ENCODE peak calls at places on chromosomes 16 and 17, in eight cellular contexts. Q is stomach, G is left ventricle myocardium inferior, N is H9, U is AG04450, C is uterus, B is heart left ventricle, W is PC-9. H is an unnamed sample.

GRCh38 chr17:45768000-45768399 is 16.1 kb upstream of the CRHR1 start:
- DNase-seq in Q (no peak), G (no peak), N (peak; percentile 83), U (no peak), C (no peak), B (no peak), W (no peak), H (no peak)

GRCh38 chr16:30368792-30369090 is 1.6 kb downstream of the TBC1D10B start:
- DNase-seq in Q (no peak), G (no peak), N (no peak), U (no peak), C (no peak), B (no peak), W (no peak), H (no peak)

GRCh38 chr16:73713817-73714495 is 582.7 kb upstream of the PSMD7 start:
- DNase-seq in Q (no peak), G (no peak), N (peak; percentile 60), U (no peak), C (no peak), B (no peak), W (no peak), H (no peak)

GRCh38 chr17:15271731-15272130 is 6.6 kb upstream of the PMP22 start:
- DNase-seq in Q (no peak), G (no peak), N (no peak), U (no peak), C (no peak), B (no peak), W (no peak), H (no peak)

GRCh38 chr17:82734987-82735866 is at the start of gene FN3K:
- DNase-seq in Q (peak; percentile 74), G (peak; percentile 73), N (peak; percentile 82), U (peak; percentile 33), C (peak; percentile 68), B (peak; percentile 80), W (no peak), H (no peak)

GRCh38 chr16:3999479-3999868 is 116.8 kb downstream of the ADCY9 start:
- DNase-seq in Q (no peak), G (peak; percentile 60), N (no peak), U (peak; percentile 46), C (peak; percentile 84), B (peak; percentile 59), W (no peak), H (no peak)

GRCh38 chr17:19319771-19320505 is 42.6 kb downstream of the B9D1 start:
- DNase-seq in Q (no peak), G (no peak), N (peak; percentile 25), U (no peak), C (no peak), B (no peak), W (no peak), H (no peak)

GRCh38 chr16:14302031-14302398 is 230.9 kb downstream of the MRTFB start:
- DNase-seq in Q (peak; percentile 62), G (peak; percentile 66), N (peak; percentile 44), U (no peak), C (peak; percentile 55), B (peak; percentile 65), W (peak; percentile 65), H (no peak)

GRCh38 chr17:35160354-35161201 is 13.0 kb downstream of the UNC45B start:
- DNase-seq in Q (no peak), G (no peak), N (no peak), U (no peak), C (no peak), B (no peak), W (no peak), H (no peak)

GRCh38 chr17:46949291-46950174 is 26.6 kb downstream of the GOSR2 start:
- DNase-seq in Q (no peak), G (no peak), N (no peak), U (no peak), C (no peak), B (no peak), W (peak; percentile 57), H (no peak)

GRCh38 chr17:2400474-2400866 is 390 bp downstream of the MNT start:
- DNase-seq in Q (peak; percentile 54), G (peak; percentile 48), N (peak; percentile 82), U (no peak), C (peak; percentile 56), B (peak; percentile 62), W (no peak), H (peak; percentile 64)

GRCh38 chr16:1989826-1990335 is at the start of gene SYNGR3:
- DNase-seq in Q (no peak), G (no peak), N (no peak), U (no peak), C (no peak), B (no peak), W (no peak), H (no peak)

GRCh38 chr16:88608076-88608475 is 30.3 kb upstream of the IL17C start:
- DNase-seq in Q (no peak), G (no peak), N (no peak), U (no peak), C (no peak), B (no peak), W (no peak), H (no peak)
- H3K27ac ChIP-seq in Q (no peak overlapping the region), G (no peak overlapping the region), N (no peak overlapping the region), U (no peak overlapping the region), C (no peak overlapping the region), B (no peak overlapping the region), W (no peak overlapping the region), H (no peak overlapping the region)

DNA sequence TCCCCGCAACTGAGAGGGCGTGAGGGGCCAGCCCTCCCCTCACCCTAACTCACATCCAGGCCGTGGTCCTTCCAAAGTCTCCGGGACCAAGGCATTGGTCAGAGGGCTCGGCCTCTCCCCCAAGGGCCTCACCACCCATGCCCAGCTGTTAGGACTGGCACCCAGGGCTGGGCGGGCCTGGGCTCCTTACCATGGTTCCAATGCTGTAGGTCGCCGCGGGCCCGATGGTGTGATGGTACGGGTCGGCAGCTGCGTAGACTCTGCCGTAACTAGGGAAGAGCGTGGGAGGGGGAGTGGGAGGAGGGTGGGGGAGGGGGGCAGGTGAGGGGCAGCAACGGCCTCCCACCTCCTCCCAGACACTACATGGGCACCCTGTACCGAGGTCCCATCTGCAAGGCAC is 19.6 kb downstream of the ENGASE start:
- DNase-seq in Q (no peak), G (no peak), N (no peak), U (no peak), C (no peak), B (no peak), W (no peak), H (no peak)
- H3K27me3 ChIP-seq in Q (peaks cover 97% of the 10 kb centered on the region), G (peaks cover 82% of the 10 kb centered on the region), N (no peaks in the 10 kb centered on the region), U (peaks cover 40% of the 10 kb centered on the region), C (no peaks in the 10 kb centered on the region), B (peaks cover 54% of the 10 kb centered on the region), W (peaks cover 55% of the 10 kb centered on the region), H (peaks cover 11% of the 10 kb centered on the region)

DNA sequence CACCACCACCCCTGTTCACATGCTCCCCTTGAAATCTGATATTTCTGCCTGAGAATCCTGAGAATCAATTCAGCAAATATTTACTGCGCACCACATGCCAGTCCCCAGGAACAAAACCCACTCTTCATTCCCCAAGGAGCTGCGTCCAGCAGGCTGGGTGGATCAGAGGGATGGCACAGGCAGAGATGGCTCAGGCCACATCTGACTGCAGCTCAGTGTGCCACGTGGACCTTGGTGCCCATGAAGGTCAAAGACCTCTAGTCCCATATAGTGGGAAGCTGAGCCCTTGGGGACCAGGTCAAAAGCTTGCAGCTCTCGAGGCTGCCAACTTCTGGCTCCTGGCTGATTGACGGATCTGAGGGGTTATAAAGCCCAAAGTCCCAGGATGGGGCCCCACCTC is 31.8 kb downstream of the CD300LF start:
- DNase-seq in Q (no peak), G (no peak), N (no peak), U (no peak), C (no peak), B (no peak), W (no peak), H (no peak)
- H3K27ac ChIP-seq in Q (no peak overlapping the region), G (no peak overlapping the region), N (no peak overlapping the region), U (no peak overlapping the region), C (no peak overlapping the region), B (no peak overlapping the region), W (no peak overlapping the region), H (no peak overlapping the region)

DNA sequence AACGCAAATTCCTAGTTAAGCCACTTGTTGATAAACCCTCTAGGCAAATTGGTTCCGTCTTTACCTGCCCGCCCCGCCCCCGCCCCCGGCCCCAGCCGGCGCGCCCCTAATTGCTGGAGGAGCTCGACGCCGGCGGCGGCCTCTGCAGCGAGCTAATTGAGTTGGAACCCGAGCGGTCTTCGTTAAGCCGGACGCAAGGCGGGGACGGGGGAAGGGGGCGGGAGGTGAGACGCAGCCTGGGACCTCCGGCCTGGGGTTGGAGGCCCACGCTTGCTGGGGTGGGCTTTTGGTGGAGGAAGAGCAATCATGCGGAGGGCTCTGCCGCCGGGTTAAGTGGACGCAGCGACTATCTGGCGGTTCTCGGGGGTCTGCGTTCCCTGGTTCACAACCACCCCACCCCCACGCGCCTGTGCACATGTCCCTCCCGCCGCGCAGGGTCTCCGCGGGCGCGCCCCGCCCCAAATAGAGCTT is 12.7 kb upstream of the FOXF1 start:
- DNase-seq in Q (no peak), G (no peak), N (peak; percentile 84), U (no peak), C (no peak), B (no peak), W (no peak), H (no peak)
- H3K27me3 ChIP-seq in Q (peaks cover 97% of the 10 kb centered on the region), G (peaks cover 100% of the 10 kb centered on the region), N (peaks cover 99% of the 10 kb centered on the region), U (no peaks in the 10 kb centered on the region), C (peaks cover 76% of the 10 kb centered on the region), B (peaks cover 99% of the 10 kb centered on the region), W (peaks cover 88% of the 10 kb centered on the region), H (peaks cover 21% of the 10 kb centered on the region)

GRCh38 chr17:80103061-80103481 is 1.7 kb downstream of the GAA start:
- DNase-seq in Q (no peak), G (no peak), N (no peak), U (no peak), C (no peak), B (no peak), W (no peak), H (no peak)

GRCh38 chr17:80100035-80100323 is 1.4 kb upstream of the GAA start:
- DNase-seq in Q (no peak), G (no peak), N (no peak), U (no peak), C (no peak), B (no peak), W (no peak), H (peak; percentile 23)

GRCh38 chr17:80101160-80101945 is at the start of gene GAA:
- DNase-seq in Q (peak; percentile 87), G (peak; percentile 87), N (peak; percentile 90), U (no peak), C (peak; percentile 87), B (peak; percentile 89), W (peak; percentile 36), H (peak; percentile 92)

GRCh38 chr17:80103686-80104085 is 2.3 kb downstream of the GAA start:
- DNase-seq in Q (no peak), G (no peak), N (no peak), U (no peak), C (no peak), B (no peak), W (no peak), H (no peak)

GRCh38 chr17:80101946-80102706 is 745 bp downstream of the GAA start:
- DNase-seq in Q (no peak), G (no peak), N (no peak), U (no peak), C (no peak), B (no peak), W (no peak), H (no peak)
- H3K27ac ChIP-seq in Q (peak overlapping the region; percentile 90), G (peak overlapping the region; percentile 94), N (no peak overlapping the region), U (no peak overlapping the region), C (peak overlapping the region; percentile 94), B (peak overlapping the region; percentile 88), W (no peak overlapping the region), H (peak overlapping the region; percentile 67)

DNA sequence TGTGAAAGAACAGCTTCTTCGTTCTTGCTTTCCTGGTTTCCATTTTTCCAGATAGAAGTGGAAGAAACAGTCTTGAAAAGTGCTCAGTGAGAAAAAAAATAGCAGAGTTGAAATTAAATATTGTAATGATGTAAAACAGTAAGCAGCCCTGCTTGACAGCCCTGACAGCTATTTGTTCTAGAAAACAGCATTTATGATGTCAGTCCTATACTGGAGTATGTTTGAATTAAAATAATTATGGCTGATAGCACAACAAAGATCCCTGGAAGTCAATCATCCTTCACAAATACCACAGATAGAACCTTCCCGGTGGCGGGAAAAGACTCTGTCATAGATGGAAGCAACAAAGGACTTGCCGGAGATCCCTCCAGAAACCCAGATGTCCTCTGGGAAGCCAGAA is 298.0 kb upstream of the TNRC6C start:
- DNase-seq in Q (no peak), G (no peak), N (no peak), U (no peak), C (no peak), B (no peak), W (no peak), H (no peak)
- H3K27me3 ChIP-seq in Q (peaks cover 27% of the 10 kb centered on the region), G (peaks cover 13% of the 10 kb centered on the region), N (no peaks in the 10 kb centered on the region), U (peaks cover 20% of the 10 kb centered on the region), C (no peaks in the 10 kb centered on the region), B (no peaks in the 10 kb centered on the region), W (peaks cover 76% of the 10 kb centered on the region), H (no peaks in the 10 kb centered on the region)

H was measured in CD8-positive, alpha-beta memory T cell.